ENCODE peak calls at places on chromosomes 1 and 21, in four cellular contexts. L is K562, T is GM12878, Q is HepG2. V is an unnamed sample.

GRCh38 chr1:178633068-178633467 is 92.0 kb upstream of the RALGPS2 start:
- DNase-seq in L (no peak), T (no peak), Q (no peak), V (no peak)

GRCh38 chr21:31136891-31137290 is 98.6 kb upstream of the KRTAP19-8 start:
- DNase-seq in L (peak; percentile 14), T (peak; percentile 47), Q (no peak), V (no peak)

GRCh38 chr21:36820176-36821031 is 121.5 kb downstream of the SIM2 start:
- DNase-seq in L (no peak), T (no peak), Q (no peak), V (peak; percentile 84)

GRCh38 chr1:169371400-169371799 is 3.4 kb downstream of the BLZF1 start:
- DNase-seq in L (peak; percentile 62), T (no peak), Q (no peak), V (no peak)

GRCh38 chr1:38114231-38114630 is 67.6 kb upstream of the POU3F1 start:
- DNase-seq in L (no peak), T (no peak), Q (no peak), V (no peak)

GRCh38 chr21:19034041-19034440 is 630.5 kb upstream of the TMPRSS15 start:
- DNase-seq in L (no peak), T (no peak), Q (no peak), V (no peak)

GRCh38 chr1:214004014-214004413 is 16.2 kb downstream of the PROX1 start:
- DNase-seq in L (no peak), T (no peak), Q (no peak), V (no peak)

GRCh38 chr1:210233495-210234253 is 1.1 kb downstream of the SERTAD4 start:
- DNase-seq in L (peak; percentile 30), T (no peak), Q (no peak), V (peak; percentile 42)

GRCh38 chr1:89980605-89981004 is 14.3 kb upstream of the ZNF326 start:
- DNase-seq in L (no peak), T (no peak), Q (no peak), V (no peak)

GRCh38 chr1:48061162-48062136 is 64.3 kb upstream of the TRABD2B start:
- DNase-seq in L (peak; percentile 53), T (no peak), Q (peak; percentile 40), V (peak; percentile 72)

GRCh38 chr1:37123266-37123665 is 89.0 kb upstream of the GRIK3 start:
- DNase-seq in L (no peak), T (no peak), Q (no peak), V (no peak)

GRCh38 chr21:28336299-28336698 is 656.4 kb downstream of the LTN1 start:
- DNase-seq in L (no peak), T (no peak), Q (peak; percentile 16), V (no peak)

GRCh38 chr1:58398714-58399113 is 147.8 kb downstream of the OMA1 start:
- DNase-seq in L (no peak), T (no peak), Q (no peak), V (no peak)

GRCh38 chr1:36486436-36487335 is 4.0 kb upstream of the CSF3R start:
- DNase-seq in L (peak; percentile 48), T (no peak), Q (peak; percentile 98), V (no peak)

GRCh38 chr21:42474982-42475381 is 21.0 kb downstream of the RSPH1 start:
- DNase-seq in L (no peak), T (no peak), Q (no peak), V (no peak)

GRCh38 chr1:67135354-67135753 is 584 bp upstream of the C1orf141 start:
- DNase-seq in L (no peak), T (no peak), Q (no peak), V (no peak)
- TF ChIP-seq ESRRA in L (no peak), T (no peak), Q (no peak), V (no peak)

GRCh38 chr1:154220970-154221814 is 437 bp downstream of the UBAP2L start:
- DNase-seq in L (peak; percentile 75), T (no peak), Q (no peak), V (peak; percentile 58)
- TF ChIP-seq SP1 in L (peak; percentile 36), T (no peak), Q (no peak), V (no peak)

GRCh38 chr1:159171688-159172501 is 480 bp downstream of the CADM3 start:
- DNase-seq in L (no peak), T (no peak), Q (no peak), V (peak; percentile 68)

GRCh38 chr1:159175571-159175970 is 4.2 kb downstream of the CADM3 start:
- DNase-seq in L (no peak), T (no peak), Q (no peak), V (no peak)

GRCh38 chr1:159171254-159171687 is at the start of gene CADM3:
- DNase-seq in L (no peak), T (no peak), Q (no peak), V (peak; percentile 59)

GRCh38 chr1:159172599-159173291 is 1.3 kb downstream of the CADM3 start:
- DNase-seq in L (no peak), T (no peak), Q (no peak), V (peak; percentile 60)

GRCh38 chr1:159173303-159173702 is 1.9 kb downstream of the CADM3 start:
- DNase-seq in L (no peak), T (no peak), Q (no peak), V (no peak)
- TF ChIP-seq ESRRA in L (no peak), T (no peak), Q (no peak), V (no peak)

GRCh38 chr1:51559064-51559500 is 40.0 kb upstream of the EPS15 start:
- DNase-seq in L (peak; percentile 40), T (no peak), Q (no peak), V (no peak)
- TF ChIP-seq SP1 in L (no peak), T (no peak), Q (no peak), V (no peak)

GRCh38 chr1:156638596-156638995 is 3.3 kb upstream of the BCAN start:
- DNase-seq in L (no peak), T (no peak), Q (no peak), V (no peak)
- TF ChIP-seq ESRRA in L (no peak), T (no peak), Q (no peak), V (no peak)

GRCh38 chr1:17053071-17053684 is 654 bp downstream of the SDHB start:
- DNase-seq in L (peak; percentile 24), T (no peak), Q (no peak), V (no peak)
- TF ChIP-seq SP1 in L (no peak), T (no peak), Q (no peak), V (no peak)

GRCh38 chr1:225476100-225476511 is 48.3 kb upstream of the LBR start:
- DNase-seq in L (no peak), T (no peak), Q (no peak), V (no peak)

GRCh38 chr1:225476538-225476988 is 48.7 kb upstream of the LBR start:
- DNase-seq in L (no peak), T (no peak), Q (peak; percentile 34), V (no peak)

GRCh38 chr1:225474439-225474985 is 46.7 kb upstream of the LBR start:
- DNase-seq in L (no peak), T (no peak), Q (no peak), V (no peak)

GRCh38 chr1:225477296-225477911 is 49.6 kb upstream of the LBR start:
- DNase-seq in L (no peak), T (no peak), Q (no peak), V (no peak)

GRCh38 chr1:225474986-225475820 is 47.4 kb upstream of the LBR start:
- DNase-seq in L (peak; percentile 81), T (no peak), Q (peak; percentile 54), V (peak; percentile 71)
- TF ChIP-seq ESRRA in L (peak; percentile 72), T (peak; percentile 53), Q (no peak), V (no peak)

GRCh38 chr21:35649186-35649585 is 411.1 kb downstream of the SETD4 start:
- DNase-seq in L (no peak), T (no peak), Q (no peak), V (no peak)
- TF ChIP-seq SP1 in L (no peak), T (no peak), Q (no peak), V (no peak)

V was measured in WTC11.